ENCODE peak calls at places on chromosomes 16 and 17, in four cellular contexts. W is HepG2, T is K562, H is GM12878. C is an unnamed sample.

GRCh38 chr16:77965346-77965745 is 57.0 kb upstream of the CLEC3A start:
- DNase-seq in W (no peak), H (no peak), T (no peak), C (no peak)

GRCh38 chr16:59702531-59702930 is 968.4 kb upstream of the GOT2 start:
- DNase-seq in W (no peak), H (no peak), T (no peak), C (no peak)

GRCh38 chr16:67357561-67357960 is 30.9 kb downstream of the LRRC36 start:
- DNase-seq in T (no peak), H (no peak), W (no peak), C (no peak)

GRCh38 chr17:34451313-34451712 is 88.3 kb upstream of the CCL1 start:
- DNase-seq in H (no peak), T (no peak), W (no peak), C (no peak)

GRCh38 chr16:87351320-87351698 is 32.3 kb downstream of the FBXO31 start:
- DNase-seq in H (no peak), T (no peak), W (no peak), C (no peak)

GRCh38 chr16:59432934-59433333 is 698.8 kb upstream of the GOT2 start:
- DNase-seq in H (no peak), T (no peak), W (no peak), C (no peak)

GRCh38 chr17:50684612-50685333 is 22.9 kb downstream of the ANKRD40 start:
- DNase-seq in H (no peak), W (peak), T (no peak), C (no peak)

GRCh38 chr17:21166599-21167265 is 40.0 kb downstream of the DHRS7B start:
- DNase-seq in T (no peak), W (no peak), H (no peak), C (no peak)

GRCh38 chr17:65071861-65072260 is 15.3 kb upstream of the GNA13 start:
- DNase-seq in T (no peak), W (peak), H (no peak), C (no peak)
- TF ChIP-seq BHLHE40 in T (no peak), W (no peak), H (no peak), C (no peak)

DNA sequence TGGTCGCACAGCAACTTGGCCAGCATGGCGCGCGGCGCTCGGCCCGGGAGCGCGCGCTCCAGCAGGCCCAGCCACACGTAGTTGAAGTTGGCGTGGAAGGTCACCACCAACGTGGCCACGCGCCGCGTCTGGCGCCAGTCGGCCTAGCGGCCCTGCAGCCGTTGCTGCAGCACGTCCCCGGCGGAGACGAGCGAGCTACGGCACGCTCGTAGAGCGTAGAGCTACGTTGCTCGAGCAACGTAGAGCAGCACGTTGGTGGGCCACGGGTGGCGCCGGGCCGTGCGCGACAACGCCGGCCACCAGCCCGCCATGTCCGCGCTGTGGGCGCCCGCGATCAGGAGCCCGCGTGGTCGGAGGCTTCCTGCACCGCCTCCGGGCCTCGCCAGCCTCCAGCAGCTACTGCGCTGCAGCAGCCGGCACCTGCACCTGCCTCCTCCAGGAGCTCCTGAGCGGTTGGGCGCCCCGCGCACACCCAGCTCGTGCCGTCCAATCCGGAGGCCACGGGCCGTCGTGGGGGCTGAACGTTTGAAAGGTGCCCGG is 13.4 kb upstream of the SULT1A1 start:
- DNase-seq in T (peak), H (no peak), W (no peak), C (no peak)
- TF ChIP-seq FOXK2 in T (no peak), H (no peak), W (no peak), C (no peak)

DNA sequence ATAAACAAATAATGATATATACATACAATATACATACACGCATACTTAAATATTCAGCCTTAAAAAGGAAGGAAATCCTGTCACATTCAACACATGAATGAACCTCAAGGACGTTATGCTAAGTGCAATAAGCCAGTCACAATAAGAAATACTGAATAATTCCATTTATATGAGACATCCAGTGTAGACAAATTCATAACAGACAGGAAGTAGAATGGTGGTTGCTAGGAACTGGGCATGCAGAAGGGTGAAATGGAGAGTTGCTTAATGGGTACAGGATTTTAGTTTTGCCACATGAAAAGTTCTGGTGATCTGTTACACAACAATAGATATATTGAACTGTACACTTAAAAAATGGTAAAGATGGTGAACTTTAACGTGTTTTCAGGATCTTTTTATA is 8.8 kb upstream of the ITGB4 start:
- DNase-seq in T (no peak), H (no peak), W (no peak), C (no peak)
- TF ChIP-seq SP1 in T (no peak), H (no peak), W (no peak), C (no peak)

GRCh38 chr16:50050802-50051201 is 15.0 kb upstream of the HEATR3 start:
- DNase-seq in W (no peak), T (no peak), H (no peak), C (no peak)
- TF ChIP-seq BHLHE40 in W (no peak), T (no peak), H (no peak), C (no peak)

GRCh38 chr17:75630071-75630917 is 2.9 kb upstream of the SMIM5 start:
- DNase-seq in H (no peak), T (no peak), W (no peak), C (no peak)

GRCh38 chr17:75626496-75627038 is 6.7 kb upstream of the SMIM5 start:
- DNase-seq in T (no peak), W (no peak), H (no peak), C (no peak)

GRCh38 chr17:75629157-75629556 is 4.1 kb upstream of the SMIM5 start:
- DNase-seq in H (no peak), W (no peak), T (no peak), C (no peak)

GRCh38 chr17:75627094-75627493 is 6.1 kb upstream of the SMIM5 start:
- DNase-seq in H (no peak), T (no peak), W (no peak), C (no peak)

GRCh38 chr17:75628425-75628824 is 4.8 kb upstream of the SMIM5 start:
- DNase-seq in W (no peak), H (no peak), T (no peak), C (no peak)
- TF ChIP-seq FOXK2 in W (no peak), H (no peak), T (no peak), C (no peak)

GRCh38 chr16:65315004-65315398 is 193.1 kb upstream of the CDH11 start:
- DNase-seq in H (no peak), T (no peak), W (no peak), C (no peak)

GRCh38 chr16:65314246-65315003 is 192.6 kb upstream of the CDH11 start:
- DNase-seq in W (no peak), T (no peak), H (no peak), C (no peak)

GRCh38 chr16:65312795-65313194 is 190.9 kb upstream of the CDH11 start:
- DNase-seq in H (no peak), T (no peak), W (no peak), C (no peak)

GRCh38 chr16:65309294-65309850 is 187.5 kb upstream of the CDH11 start:
- DNase-seq in W (no peak), T (no peak), H (no peak), C (no peak)

DNA sequence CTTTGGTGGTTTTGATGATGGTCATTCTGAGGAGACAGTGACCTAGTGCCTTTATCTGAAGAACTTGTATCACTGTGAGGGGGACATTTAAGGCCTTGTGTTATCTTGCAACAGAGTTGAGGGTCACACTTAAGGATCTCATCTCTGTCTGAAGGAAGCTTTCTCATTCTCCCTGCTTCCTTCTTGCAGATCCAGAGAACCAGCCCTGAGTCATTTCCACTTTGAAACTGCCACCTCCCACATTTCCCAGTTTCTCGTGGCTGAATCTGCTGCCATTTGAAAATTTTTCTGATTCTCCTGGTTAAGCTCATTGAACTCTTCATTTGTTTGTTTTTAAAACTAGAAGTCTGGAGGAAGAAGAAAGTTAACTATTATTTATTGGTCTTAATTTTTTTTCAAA is 190.2 kb upstream of the CDH11 start:
- DNase-seq in W (no peak), T (no peak), H (no peak), C (no peak)
- TF ChIP-seq SP1 in W (no peak), T (no peak), H (no peak), C (no peak)

GRCh38 chr16:28168991-28169554 is 42.7 kb downstream of the XPO6 start:
- DNase-seq in W (no peak), H (no peak), T (no peak), C (no peak)
- TF ChIP-seq BHLHE40 in W (no peak), H (no peak), T (no peak), C (no peak)

GRCh38 chr17:74334393-74335039 is 8.5 kb downstream of the KIF19 start:
- DNase-seq in T (no peak), W (no peak), H (no peak), C (no peak)

GRCh38 chr17:74335529-74336062 is 9.6 kb downstream of the KIF19 start:
- DNase-seq in T (no peak), W (no peak), H (no peak), C (no peak)

GRCh38 chr17:74332017-74332650 is 6.1 kb downstream of the KIF19 start:
- DNase-seq in W (no peak), H (no peak), T (no peak), C (no peak)

GRCh38 chr17:74330446-74330845 is 4.4 kb downstream of the KIF19 start:
- DNase-seq in H (no peak), W (no peak), T (no peak), C (no peak)

DNA sequence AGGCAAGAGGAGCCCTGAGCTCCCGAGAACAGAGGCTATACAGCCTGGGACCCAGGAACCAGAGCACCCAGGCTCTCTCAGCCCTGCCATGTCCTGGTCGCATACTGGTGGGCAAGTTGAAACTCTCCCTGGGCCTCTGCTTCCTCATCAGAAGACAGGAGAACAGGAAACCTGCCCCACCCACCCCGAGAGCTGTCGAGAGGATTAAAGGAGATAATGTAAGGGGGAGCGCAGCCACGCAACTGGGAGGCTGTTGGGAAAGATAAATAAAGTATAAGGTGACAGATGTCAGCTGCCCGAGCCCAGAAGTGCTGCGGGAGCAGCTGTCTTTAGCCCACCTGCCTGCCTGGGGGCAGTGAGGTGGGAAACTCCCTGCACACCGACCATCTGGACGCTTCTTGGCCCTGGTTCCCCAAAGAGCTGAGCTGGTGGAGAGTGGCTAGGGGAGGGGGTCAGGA is 6.8 kb downstream of the KIF19 start:
- DNase-seq in W (no peak), H (no peak), T (peak), C (no peak)
- TF ChIP-seq FOXK2 in W (no peak), H (no peak), T (no peak), C (no peak)

DNA sequence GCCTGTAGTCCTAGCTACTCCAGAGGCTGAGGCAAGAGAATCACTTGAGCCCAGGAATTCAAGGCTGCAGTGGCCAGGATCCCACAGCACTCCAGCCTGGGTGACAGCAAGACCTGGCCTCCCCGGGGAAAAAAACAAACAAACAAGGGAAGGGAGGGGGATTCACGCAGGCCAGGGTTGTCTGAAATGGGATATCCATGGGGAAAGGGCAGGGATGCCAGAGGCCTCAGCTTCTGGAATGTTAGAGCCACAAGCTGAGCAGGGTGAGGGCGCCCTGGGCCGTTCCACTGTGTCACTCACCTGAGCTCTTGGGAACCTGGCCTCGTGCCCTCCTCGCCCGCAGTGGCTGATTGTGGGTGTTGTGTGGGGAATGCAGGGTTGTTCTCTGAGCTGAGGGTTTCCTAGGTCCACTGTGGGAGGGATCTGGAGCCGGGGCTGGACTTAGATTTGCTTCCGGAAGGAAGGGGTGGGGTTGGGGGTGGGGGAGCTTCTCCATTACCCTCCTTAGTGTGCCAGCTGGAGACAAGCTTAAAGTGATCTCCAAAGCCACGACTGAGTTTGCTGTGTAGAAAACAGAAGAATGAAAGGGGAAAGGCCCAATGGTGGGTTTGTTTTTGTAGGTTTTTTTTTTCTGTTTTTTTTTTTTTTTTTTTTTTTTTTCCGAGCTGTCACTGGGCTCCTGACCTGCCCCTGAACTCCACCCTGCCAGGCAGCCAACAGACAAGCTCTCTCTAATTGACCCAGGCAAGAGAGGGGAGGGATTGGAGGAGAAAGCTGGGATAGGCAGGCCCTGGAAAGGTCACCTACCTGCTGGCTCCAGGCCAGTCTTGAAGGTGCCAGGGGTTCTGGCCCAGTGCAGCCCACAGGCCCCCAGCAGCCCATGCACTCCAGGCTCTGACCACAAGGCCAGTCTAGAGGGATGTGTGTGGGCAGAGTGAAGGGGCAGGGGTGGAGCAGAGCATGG is at the start of gene SULT1A1:
- DNase-seq in T (peak), W (peak), H (no peak), C (no peak)
- TF ChIP-seq SP1 in T (no peak), W (no peak), H (no peak), C (no peak)

C was measured in HEK293T.